ENCODE peak calls at places on chromosomes 4 and X, in five cellular contexts. G, L, K, M and Y are unnamed samples.

GRCh38 chr4:105551968-105552746 is at the start of gene ARHGEF38:
- DNase-seq in K (peak; percentile 64), G (peak; percentile 52), M (no peak), L (peak; percentile 27), Y (no peak)

GRCh38 chrX:107537815-107538214 is 88.4 kb downstream of the FRMPD3 start:
- DNase-seq in G (peak; percentile 60), M (peak; percentile 46), K (no peak), L (peak; percentile 62), Y (peak; percentile 11)

GRCh38 chrX:154458116-154458953 is at the start of gene PLXNA3:
- DNase-seq in L (peak; percentile 40), K (peak; percentile 85), M (peak; percentile 55), G (peak; percentile 70), Y (no peak)

GRCh38 chr4:188015025-188015778 is 19.6 kb downstream of the ZFP42 start:
- DNase-seq in K (no peak), L (peak; percentile 34), G (no peak), M (no peak), Y (no peak)

GRCh38 chr4:158914178-158914577 is 145.4 kb downstream of the FNIP2 start:
- DNase-seq in L (peak; percentile 79), G (no peak), K (no peak), M (no peak), Y (no peak)

GRCh38 chr4:2646386-2647149 is 109.6 kb downstream of the TNIP2 start:
- DNase-seq in M (no peak), L (no peak), K (no peak), G (no peak), Y (no peak)

GRCh38 chrX:71143508-71143907 is 1.1 kb upstream of the NLGN3 start:
- DNase-seq in K (no peak), L (peak; percentile 15), G (no peak), M (no peak), Y (no peak)

GRCh38 chr4:184833046-184833838 is 7.5 kb upstream of the ACSL1 start:
- DNase-seq in L (no peak), K (no peak), G (no peak), M (no peak), Y (no peak)

GRCh38 chr4:88880001-88880400 is 177.0 kb downstream of the FAM13A start:
- DNase-seq in M (no peak), L (no peak), G (no peak), K (no peak), Y (no peak)